ENCODE peak calls at places on chromosomes 2 and 18, in four cellular contexts. One of them, this sample, is unnamed. For H3K9me3, the result is how much of the 10 kb centered on the place peaks cover.

GRCh38 chr2:218485986-218486667 is 67.2 kb downstream of the VIL1 start:
- DNase-seq in A549: no peak
- DNase-seq in right cardiac atrium: no peak
- DNase-seq in SK-N-SH: no peak
- DNase-seq in this sample: no peak

GRCh38 chr18:3081558-3081957 is 68.6 kb upstream of the LPIN2 start:
- DNase-seq in SK-N-SH: no peak
- DNase-seq in A549: no peak
- DNase-seq in right cardiac atrium: no peak
- DNase-seq in this sample: no peak

GRCh38 chr2:96427917-96428316 is 77.2 kb downstream of the NEURL3 start:
- DNase-seq in right cardiac atrium: no peak
- DNase-seq in A549: peak
- DNase-seq in SK-N-SH: no peak
- DNase-seq in this sample: no peak

GRCh38 chr18:2881088-2881487 is 34.3 kb downstream of the EMILIN2 start:
- DNase-seq in A549: no peak
- DNase-seq in right cardiac atrium: no peak
- DNase-seq in SK-N-SH: no peak
- DNase-seq in this sample: no peak

GRCh38 chr2:20677301-20678176 is 10.6 kb downstream of the GDF7 start:
- DNase-seq in A549: no peak
- DNase-seq in SK-N-SH: no peak
- DNase-seq in right cardiac atrium: no peak
- DNase-seq in this sample: no peak

GRCh38 chr2:42809131-42809875 is 16.9 kb upstream of the HAAO start:
- DNase-seq in right cardiac atrium: no peak
- DNase-seq in A549: no peak
- DNase-seq in SK-N-SH: peak
- DNase-seq in this sample: no peak

GRCh38 chr2:101597347-101597944 is 100.1 kb upstream of the MAP4K4 start:
- DNase-seq in SK-N-SH: no peak
- DNase-seq in A549: no peak
- DNase-seq in right cardiac atrium: no peak
- DNase-seq in this sample: no peak

GRCh38 chr18:477565-477964 is 22.9 kb downstream of the COLEC12 start:
- DNase-seq in right cardiac atrium: no peak
- DNase-seq in SK-N-SH: no peak
- DNase-seq in A549: peak
- DNase-seq in this sample: no peak

GRCh38 chr2:241901500-241902351 is 32.2 kb downstream of the RTP5 start:
- DNase-seq in A549: no peak
- DNase-seq in SK-N-SH: no peak
- DNase-seq in right cardiac atrium: no peak
- DNase-seq in this sample: peak

GRCh38 chr18:35189510-35189909 is 51.3 kb upstream of the ZNF397 start:
- DNase-seq in right cardiac atrium: no peak
- DNase-seq in A549: no peak
- DNase-seq in SK-N-SH: no peak
- DNase-seq in this sample: no peak

GRCh38 chr2:13106302-13106701 is 389.6 kb downstream of the TRIB2 start:
- DNase-seq in SK-N-SH: no peak
- DNase-seq in right cardiac atrium: no peak
- DNase-seq in A549: no peak
- DNase-seq in this sample: no peak

GRCh38 chr18:9782073-9782857 is 74.2 kb downstream of the RAB31 start:
- DNase-seq in SK-N-SH: no peak
- DNase-seq in A549: peak
- DNase-seq in right cardiac atrium: peak
- DNase-seq in this sample: no peak

GRCh38 chr18:24421831-24422230 is 4.6 kb upstream of the IMPACT start:
- DNase-seq in right cardiac atrium: no peak
- DNase-seq in A549: no peak
- DNase-seq in SK-N-SH: no peak
- DNase-seq in this sample: no peak

GRCh38 chr2:29628078-29628765 is 293.2 kb downstream of the ALK start:
- DNase-seq in A549: no peak
- DNase-seq in SK-N-SH: no peak
- DNase-seq in right cardiac atrium: no peak
- DNase-seq in this sample: no peak

GRCh38 chr2:70088508-70089219 is 1.4 kb downstream of the PCBP1 start:
- DNase-seq in SK-N-SH: peak
- DNase-seq in right cardiac atrium: no peak
- DNase-seq in A549: no peak
- DNase-seq in this sample: no peak

GRCh38 chr18:24586662-24587360 is 126.4 kb downstream of the HRH4 start:
- DNase-seq in SK-N-SH: no peak
- DNase-seq in A549: no peak
- DNase-seq in right cardiac atrium: no peak
- DNase-seq in this sample: no peak

GRCh38 chr2:85768713-85769112 is 14.9 kb downstream of the ATOH8 start:
- DNase-seq in SK-N-SH: peak
- DNase-seq in right cardiac atrium: peak
- DNase-seq in A549: no peak
- DNase-seq in this sample: no peak

GRCh38 chr2:74458957-74459290 is 686 bp downstream of the WBP1 start:
- DNase-seq in A549: no peak
- DNase-seq in right cardiac atrium: no peak
- DNase-seq in SK-N-SH: peak
- DNase-seq in this sample: no peak

GRCh38 chr2:20348542-20348941 is 2.1 kb downstream of the PUM2 start:
- DNase-seq in SK-N-SH: no peak
- DNase-seq in A549: no peak
- DNase-seq in right cardiac atrium: no peak
- DNase-seq in this sample: no peak

GRCh38 chr2:134160793-134161504 is 92.9 kb upstream of the MGAT5 start:
- DNase-seq in right cardiac atrium: peak
- DNase-seq in A549: no peak
- DNase-seq in SK-N-SH: peak
- DNase-seq in this sample: peak

GRCh38 chr2:36734304-36734703 is 37.8 kb downstream of the VIT start:
- DNase-seq in SK-N-SH: no peak
- DNase-seq in A549: no peak
- DNase-seq in right cardiac atrium: no peak
- DNase-seq in this sample: no peak

GRCh38 chr2:181038796-181039195 is 58.4 kb downstream of the UBE2E3 start:
- DNase-seq in SK-N-SH: no peak
- DNase-seq in A549: no peak
- DNase-seq in right cardiac atrium: no peak
- DNase-seq in this sample: no peak

GRCh38 chr2:22800422-22800821 is 584.6 kb upstream of the KLHL29 start:
- DNase-seq in A549: no peak
- DNase-seq in right cardiac atrium: no peak
- DNase-seq in SK-N-SH: no peak
- DNase-seq in this sample: no peak

GRCh38 chr18:9066817-9067306 is 35.6 kb upstream of the NDUFV2 start:
- DNase-seq in SK-N-SH: no peak
- DNase-seq in A549: no peak
- DNase-seq in right cardiac atrium: no peak
- DNase-seq in this sample: no peak

GRCh38 chr2:22002066-22002465 is 878.3 kb downstream of the TDRD15 start:
- DNase-seq in right cardiac atrium: no peak
- DNase-seq in A549: no peak
- DNase-seq in SK-N-SH: no peak
- DNase-seq in this sample: no peak

GRCh38 chr2:240326246-240326645 is 109.2 kb upstream of the GPC1 start:
- DNase-seq in A549: no peak
- DNase-seq in SK-N-SH: no peak
- DNase-seq in right cardiac atrium: no peak
- DNase-seq in this sample: no peak

GRCh38 chr2:56077352-56077915 is 106.4 kb upstream of the CCDC85A start:
- DNase-seq in SK-N-SH: peak
- DNase-seq in right cardiac atrium: no peak
- DNase-seq in A549: peak
- DNase-seq in this sample: no peak

GRCh38 chr2:225464346-225465025 is 65.0 kb downstream of the NYAP2 start:
- DNase-seq in A549: no peak
- DNase-seq in SK-N-SH: no peak
- DNase-seq in right cardiac atrium: no peak
- DNase-seq in this sample: no peak

DNA sequence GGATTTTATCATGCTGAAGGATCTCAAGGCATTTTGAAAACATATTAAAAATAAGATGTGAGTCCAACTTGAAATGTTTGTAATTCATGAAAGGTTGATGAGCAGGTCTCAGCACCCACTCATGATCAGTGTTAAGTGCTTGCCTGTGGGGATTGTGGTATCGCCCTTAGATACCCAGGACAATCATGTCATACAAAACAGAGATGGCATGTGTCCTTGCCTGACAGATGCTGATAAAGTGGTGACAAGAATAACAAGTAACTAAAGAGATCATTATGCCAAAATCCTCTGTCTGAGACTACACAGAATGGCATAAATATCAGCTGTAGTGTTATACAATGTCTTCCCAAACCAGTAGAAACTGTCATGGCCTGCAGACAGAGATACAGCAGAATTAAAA is 930.3 kb downstream of the SUCLG1 start:
- DNase-seq in A549: no peak
- DNase-seq in right cardiac atrium: no peak
- DNase-seq in SK-N-SH: no peak
- DNase-seq in this sample: no peak
- H3K9me3 ChIP-seq in A549: under half
- H3K9me3 ChIP-seq in right cardiac atrium: under half
- H3K9me3 ChIP-seq in SK-N-SH: under half
- H3K9me3 ChIP-seq in this sample: under half

DNA sequence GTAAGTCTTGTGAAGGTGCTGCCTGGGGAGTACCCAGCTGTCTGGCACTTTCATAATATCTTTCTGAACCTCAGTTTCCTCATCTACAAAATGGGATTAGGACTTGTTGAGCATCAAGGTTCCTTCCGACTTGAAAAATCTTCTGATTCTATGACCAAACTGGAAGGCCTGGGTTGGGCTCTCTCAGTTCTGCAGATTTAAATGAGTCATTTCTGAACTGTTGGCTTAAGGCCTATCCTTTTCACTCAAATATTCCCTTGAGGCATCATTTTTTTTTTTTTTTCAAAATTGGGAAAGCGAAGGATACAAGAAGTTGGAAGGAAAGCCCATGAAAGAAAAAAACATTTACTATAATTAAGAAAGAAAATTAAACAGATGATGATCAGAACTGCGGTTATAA is 40.8 kb upstream of the CYP1B1 start:
- DNase-seq in A549: no peak
- DNase-seq in right cardiac atrium: peak
- DNase-seq in SK-N-SH: no peak
- DNase-seq in this sample: no peak
- H3K27ac ChIP-seq in A549: no peak
- H3K27ac ChIP-seq in right cardiac atrium: no peak
- H3K27ac ChIP-seq in SK-N-SH: no peak
- H3K27ac ChIP-seq in this sample: no peak

GRCh38 chr2:41283079-41283765 is 764.6 kb upstream of the PKDCC start:
- DNase-seq in right cardiac atrium: no peak
- DNase-seq in A549: no peak
- DNase-seq in SK-N-SH: peak
- DNase-seq in this sample: no peak
- H3K9me3 ChIP-seq in right cardiac atrium: under half
- H3K9me3 ChIP-seq in A549: under half
- H3K9me3 ChIP-seq in SK-N-SH: under half
- H3K9me3 ChIP-seq in this sample: under half

DNA sequence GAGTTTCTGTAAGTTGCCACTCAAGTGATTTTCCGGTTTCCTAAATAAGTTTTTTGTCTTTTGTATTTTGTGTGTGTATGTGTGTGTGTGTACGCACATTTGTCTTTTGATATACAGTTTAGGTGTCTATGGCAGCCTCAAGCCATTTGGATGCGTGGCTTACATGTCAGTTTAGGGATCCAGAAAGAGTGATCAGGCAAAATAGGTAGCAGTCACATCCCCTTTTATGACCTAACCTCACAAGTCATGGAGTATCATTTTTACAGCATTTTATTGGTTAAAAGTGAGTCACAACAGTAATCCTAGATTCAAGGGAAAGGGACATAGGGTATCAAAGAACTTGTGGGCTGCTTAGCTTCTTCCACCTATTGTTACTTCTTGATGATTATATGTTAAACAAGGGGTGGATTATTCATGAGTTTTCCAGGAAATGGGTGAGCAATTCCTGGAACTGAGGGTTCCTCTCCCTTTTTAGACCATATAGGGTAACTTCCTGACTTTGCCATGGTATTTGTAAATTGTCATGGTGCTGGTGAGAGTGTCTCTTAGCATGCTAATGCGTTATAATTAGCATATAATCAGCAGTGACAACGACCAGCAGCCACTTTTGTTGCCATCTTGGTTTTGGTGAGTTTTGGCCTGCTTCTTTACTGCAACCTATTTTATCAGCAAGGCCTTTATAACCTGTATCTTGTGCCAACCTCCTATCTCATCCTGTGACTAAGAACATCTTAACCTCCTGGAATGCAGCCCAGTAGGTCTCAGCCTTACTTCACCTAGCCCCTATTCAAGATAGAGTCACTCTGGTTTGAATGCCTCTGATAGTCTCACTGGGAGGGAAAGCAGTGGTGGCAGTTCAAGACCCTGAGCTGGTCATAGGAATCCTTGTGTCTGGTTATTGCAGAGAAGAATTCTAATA is 8.6 kb upstream of the SOCS6 start:
- DNase-seq in SK-N-SH: no peak
- DNase-seq in A549: no peak
- DNase-seq in right cardiac atrium: no peak
- DNase-seq in this sample: no peak
- H3K27ac ChIP-seq in SK-N-SH: no peak
- H3K27ac ChIP-seq in A549: no peak
- H3K27ac ChIP-seq in right cardiac atrium: no peak
- H3K27ac ChIP-seq in this sample: no peak

This sample was measured in lower lobe of right lung.